ENCODE peak calls at places on chromosome 13, in four cellular contexts. T is pancreas, D is SK-N-SH, R is adrenal gland. Y is an unnamed sample.

GRCh38 chr13:30151398-30151797 is 156.0 kb downstream of the KATNAL1 start:
- DNase-seq in T (no peak), D (no peak), R (no peak), Y (no peak)

GRCh38 chr13:49584771-49585182 is 581 bp downstream of the RCBTB1 start:
- DNase-seq in T (no peak), D (no peak), R (no peak), Y (no peak)

GRCh38 chr13:101301053-101301452 is 115.3 kb downstream of the NALCN start:
- DNase-seq in T (no peak), D (no peak), R (no peak), Y (no peak)

GRCh38 chr13:74575729-74576125 is 441.5 kb upstream of the KLF12 start:
- DNase-seq in T (peak; percentile 10), D (peak; percentile 90), R (peak; percentile 78), Y (peak; percentile 97)

GRCh38 chr13:97422118-97423054 is 11.6 kb upstream of the RAP2A start:
- DNase-seq in T (no peak), D (no peak), R (peak; percentile 21), Y (peak; percentile 32)

GRCh38 chr13:105991622-105992254 is 543.7 kb downstream of the EFNB2 start:
- DNase-seq in T (peak; percentile 86), D (no peak), R (no peak), Y (peak; percentile 23)

GRCh38 chr13:49620170-49620621 is 8.1 kb upstream of the ARL11 start:
- DNase-seq in T (no peak), D (no peak), R (no peak), Y (peak; percentile 61)

GRCh38 chr13:45409993-45410392 is 8.2 kb downstream of the SLC25A30 start:
- DNase-seq in T (no peak), D (no peak), R (no peak), Y (no peak)

GRCh38 chr13:110445183-110445582 is 116.3 kb downstream of the RAB20 start:
- DNase-seq in T (no peak), D (no peak), R (no peak), Y (no peak)

GRCh38 chr13:66405908-66406802 is 824.0 kb downstream of the PCDH9 start:
- DNase-seq in T (no peak), D (no peak), R (no peak), Y (no peak)

GRCh38 chr13:23372264-23372905 is 61.1 kb downstream of the SACS start:
- DNase-seq in T (no peak), D (no peak), R (no peak), Y (no peak)

GRCh38 chr13:23377603-23378002 is 55.9 kb downstream of the SACS start:
- DNase-seq in T (no peak), D (no peak), R (no peak), Y (no peak)

GRCh38 chr13:23378009-23378632 is 55.4 kb downstream of the SACS start:
- DNase-seq in T (no peak), D (no peak), R (peak; percentile 40), Y (no peak)

GRCh38 chr13:23380534-23380933 is 53.0 kb downstream of the SACS start:
- DNase-seq in T (no peak), D (no peak), R (no peak), Y (no peak)

GRCh38 chr13:23375007-23375971 is 58.2 kb downstream of the SACS start:
- DNase-seq in T (peak; percentile 93), D (peak; percentile 99), R (peak; percentile 98), Y (peak; percentile 97)
- H3K4me1 ChIP-seq in T (no peaks in the 10 kb centered on the region), D (peaks cover 29% of the 10 kb centered on the region), R (peaks cover 33% of the 10 kb centered on the region), Y (peaks cover 8% of the 10 kb centered on the region)

GRCh38 chr13:95643009-95643408 is 1.5 kb downstream of the DZIP1 start:
- DNase-seq in T (no peak), D (peak; percentile 17), R (no peak), Y (no peak)

GRCh38 chr13:95643471-95643813 is 1.1 kb downstream of the DZIP1 start:
- DNase-seq in T (no peak), D (peak; percentile 57), R (no peak), Y (no peak)

GRCh38 chr13:95643814-95644598 is 500 bp downstream of the DZIP1 start:
- DNase-seq in T (no peak), D (peak; percentile 80), R (no peak), Y (peak; percentile 61)

GRCh38 chr13:95641961-95642621 is 2.4 kb downstream of the DZIP1 start:
- DNase-seq in T (peak; percentile 29), D (peak; percentile 77), R (peak; percentile 24), Y (peak; percentile 78)

DNA sequence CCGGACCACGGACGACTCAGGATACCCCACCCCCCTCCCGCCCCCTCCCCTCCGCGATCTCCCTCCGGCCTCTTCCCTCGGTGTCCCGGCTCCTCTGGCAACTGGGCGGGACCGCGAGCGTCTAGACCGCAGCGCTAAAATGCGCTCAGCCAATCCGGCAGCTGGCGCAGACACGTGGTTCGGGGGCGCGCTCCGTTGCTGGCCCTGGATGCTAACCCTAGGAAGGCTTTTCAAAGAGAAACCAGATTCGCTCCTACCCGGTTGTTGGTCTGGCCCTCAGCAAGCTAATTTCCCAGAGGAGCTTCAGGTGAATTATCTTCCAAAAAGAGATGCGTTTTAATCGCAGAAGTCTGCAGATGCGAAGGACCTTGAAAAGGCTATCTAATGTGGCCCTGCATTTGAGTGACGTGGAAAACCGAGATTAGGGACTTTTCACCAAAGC is at the start of gene DZIP1:
- DNase-seq in T (peak; percentile 76), D (peak; percentile 90), R (peak; percentile 73), Y (peak; percentile 93)
- H3K4me3 ChIP-seq in T (peak within 1 kb of the TSS; percentile 55), D (peak within 1 kb of the TSS; percentile 79), R (peak within 1 kb of the TSS; percentile 56), Y (peak within 1 kb of the TSS; percentile 74)

GRCh38 chr13:99982741-99983400 is 1.3 kb downstream of the ZIC2 start:
- DNase-seq in T (no peak), D (peak; percentile 30), R (no peak), Y (no peak)
- H3K27me3 ChIP-seq in T (peaks cover 76% of the 10 kb centered on the region), D (peaks cover 83% of the 10 kb centered on the region), R (peaks cover 89% of the 10 kb centered on the region), Y (no peaks in the 10 kb centered on the region)

DNA sequence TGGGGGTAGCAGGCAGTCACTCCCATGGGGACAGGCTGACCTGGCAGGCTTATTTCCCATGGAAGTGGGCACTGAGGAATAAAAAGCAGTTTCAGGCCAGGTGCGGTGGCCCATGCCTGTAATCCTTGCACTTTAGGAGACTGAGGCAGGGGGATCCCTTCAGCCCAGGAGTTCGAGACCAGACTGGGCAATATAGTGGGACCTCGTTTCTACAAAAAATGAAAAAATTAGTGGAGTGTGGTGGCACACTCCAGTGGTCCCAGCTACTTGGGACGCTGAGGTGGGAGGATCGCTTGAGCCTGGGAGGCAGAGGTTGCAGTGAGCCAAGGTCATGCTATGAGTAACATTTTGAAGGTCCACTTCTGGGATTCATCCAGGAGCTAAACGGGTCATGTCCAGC is 6.0 kb downstream of the GJB2 start:
- DNase-seq in T (no peak), D (no peak), R (no peak), Y (no peak)
- H3K4me1 ChIP-seq in T (no peaks in the 10 kb centered on the region), D (no peaks in the 10 kb centered on the region), R (peaks cover 2% of the 10 kb centered on the region), Y (no peaks in the 10 kb centered on the region)

DNA sequence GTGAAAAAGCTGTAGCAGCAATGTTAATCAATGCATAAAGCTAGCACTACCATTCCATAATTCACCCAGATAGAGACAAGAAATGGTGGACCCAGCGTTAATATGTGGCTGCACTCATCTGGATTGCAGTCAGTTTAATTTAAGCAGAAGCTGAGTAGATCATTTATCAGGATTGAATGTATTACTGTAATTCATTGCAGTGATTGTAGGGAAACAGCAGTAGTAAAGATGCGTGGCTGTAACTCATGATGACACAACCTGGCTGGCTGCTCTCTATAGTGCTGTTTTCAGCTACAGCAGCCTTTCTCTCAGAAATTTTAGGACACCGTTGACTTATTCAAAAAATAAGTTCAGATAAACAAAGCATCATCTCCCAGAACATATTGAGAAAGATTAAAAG is 499.5 kb upstream of the SLITRK6 start:
- DNase-seq in T (no peak), D (peak; percentile 0), R (no peak), Y (no peak)
- H3K4me3 ChIP-seq in T (no peak overlapping the region), D (no peak overlapping the region), R (no peak overlapping the region), Y (no peak overlapping the region)

GRCh38 chr13:111875922-111876321 is 191.0 kb upstream of the SOX1 start:
- DNase-seq in T (no peak), D (no peak), R (no peak), Y (no peak)
- H3K27me3 ChIP-seq in T (no peaks in the 10 kb centered on the region), D (no peaks in the 10 kb centered on the region), R (no peaks in the 10 kb centered on the region), Y (no peaks in the 10 kb centered on the region)

DNA sequence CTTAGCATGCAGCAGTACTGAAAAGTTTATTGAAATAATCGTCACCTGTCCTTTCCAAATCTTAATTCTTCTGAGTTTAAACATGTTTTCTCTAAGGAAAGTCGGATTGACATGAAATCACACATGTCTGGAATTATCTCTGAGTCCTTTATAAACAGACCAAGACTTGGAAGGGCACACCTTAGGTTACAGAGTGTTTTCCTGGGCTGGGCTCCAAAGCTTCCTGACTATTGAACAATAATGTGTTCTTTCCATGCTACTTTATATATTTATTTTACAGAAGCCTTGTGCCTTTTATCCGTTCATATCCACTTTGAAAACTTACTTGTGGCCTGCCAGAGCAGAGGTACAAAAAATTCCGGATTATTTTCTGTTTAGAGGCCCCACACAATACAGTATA is 52.1 kb downstream of the LRCH1 start:
- DNase-seq in T (no peak), D (no peak), R (no peak), Y (peak; percentile 23)
- H3K4me1 ChIP-seq in T (peaks cover 18% of the 10 kb centered on the region), D (peaks cover 19% of the 10 kb centered on the region), R (peaks cover 54% of the 10 kb centered on the region), Y (peaks cover 20% of the 10 kb centered on the region)

DNA sequence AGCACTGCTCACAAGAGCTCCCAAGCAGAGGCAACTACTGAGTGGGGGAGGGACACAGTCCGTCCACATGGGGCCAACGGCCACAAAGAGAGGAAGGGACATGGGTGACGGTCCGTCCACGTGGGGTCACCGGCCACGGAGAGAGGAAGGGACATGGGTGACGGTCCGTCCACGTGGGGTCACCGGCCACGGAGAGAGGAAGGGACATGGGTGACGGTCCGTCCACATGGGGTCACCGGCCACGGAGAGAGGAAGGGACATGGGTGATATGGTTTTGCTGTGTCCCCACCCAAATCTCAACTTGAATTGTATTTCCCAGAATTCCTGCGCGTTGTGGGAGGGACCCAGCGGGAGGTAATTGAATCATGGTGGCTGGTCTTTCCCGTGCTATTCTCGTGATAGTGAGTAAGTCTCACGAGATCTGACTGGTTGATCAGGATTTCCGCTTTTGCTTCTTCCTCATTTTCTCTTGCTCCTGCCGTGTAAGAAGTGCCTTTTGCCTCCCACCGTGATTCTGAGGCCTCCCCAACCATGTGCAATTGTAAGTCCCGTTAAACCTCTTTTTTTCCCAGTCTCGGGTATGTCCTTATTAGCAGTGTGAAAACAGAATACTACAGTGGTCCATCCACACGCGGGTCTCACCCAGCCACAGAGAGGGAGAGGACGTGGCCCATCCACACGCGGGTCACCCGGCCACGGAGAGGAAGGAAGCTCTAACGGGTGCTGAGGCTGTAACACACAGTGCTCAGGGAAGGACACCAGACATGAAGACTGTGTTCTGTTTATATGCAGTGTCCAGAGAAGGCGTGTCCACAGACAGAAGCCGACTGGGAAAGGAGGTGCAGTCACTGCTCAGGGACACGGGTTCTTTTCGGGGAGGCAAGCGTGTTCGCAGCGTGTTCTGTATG is 48.5 kb downstream of the GAS6 start:
- DNase-seq in T (no peak), D (no peak), R (no peak), Y (peak; percentile 9)
- H3K4me3 ChIP-seq in T (no peak overlapping the region), D (no peak overlapping the region), R (no peak overlapping the region), Y (peak overlapping the region; percentile 2)